ENCODE peak calls at places on chromosomes 6 and 20, in five cellular contexts. M is psoas muscle, K is neural crest cell, C is SK-N-SH, Y is upper lobe of right lung. N is an unnamed sample.
A peak's percentile ranks its signal among the peaks of the same experiment; 100 is the strongest.

GRCh38 chr6:122620902-122621301 is 10.7 kb downstream of the PKIB start:
- DNase-seq in C (no peak), M (no peak), K (no peak), Y (no peak), N (no peak)

GRCh38 chr6:157235600-157236039 is 87.7 kb downstream of the TMEM242 start:
- DNase-seq in C (no peak), Y (no peak), M (peak; percentile 83), K (peak; percentile 46), N (peak; percentile 64)

GRCh38 chr6:142838821-142839685 is 105.9 kb downstream of the HIVEP2 start:
- DNase-seq in C (no peak), M (no peak), K (no peak), Y (no peak), N (no peak)

GRCh38 chr20:20548527-20549266 is 163.7 kb downstream of the RALGAPA2 start:
- DNase-seq in Y (no peak), M (no peak), C (no peak), K (no peak), N (no peak)

GRCh38 chr6:5181494-5182287 is 79.1 kb downstream of the LYRM4 start:
- DNase-seq in C (no peak), K (no peak), Y (no peak), M (no peak), N (no peak)

GRCh38 chr20:22575087-22575721 is 9.2 kb downstream of the FOXA2 start:
- DNase-seq in M (no peak), K (no peak), Y (no peak), C (no peak), N (no peak)

GRCh38 chr6:43122146-43122545 is 46.0 kb downstream of the PTK7 start:
- DNase-seq in K (no peak), M (no peak), C (no peak), Y (no peak), N (no peak)

GRCh38 chr6:131058236-131058635 is 4.8 kb downstream of the EPB41L2 start:
- DNase-seq in C (no peak), M (no peak), Y (no peak), K (no peak), N (no peak)

GRCh38 chr6:57221191-57221935 is 744 bp downstream of the RAB23 start:
- DNase-seq in C (peak; percentile 84), Y (peak; percentile 78), M (peak; percentile 82), K (peak; percentile 55), N (peak; percentile 76)

GRCh38 chr6:57215260-57215659 is 6.8 kb downstream of the RAB23 start:
- DNase-seq in K (no peak), M (no peak), C (no peak), Y (no peak), N (no peak)

GRCh38 chr6:57217270-57217669 is 4.8 kb downstream of the RAB23 start:
- DNase-seq in K (no peak), M (no peak), C (no peak), Y (no peak), N (no peak)

GRCh38 chr6:57220083-57220703 is 1.9 kb downstream of the RAB23 start:
- DNase-seq in M (no peak), K (no peak), Y (no peak), C (no peak), N (no peak)

DNA sequence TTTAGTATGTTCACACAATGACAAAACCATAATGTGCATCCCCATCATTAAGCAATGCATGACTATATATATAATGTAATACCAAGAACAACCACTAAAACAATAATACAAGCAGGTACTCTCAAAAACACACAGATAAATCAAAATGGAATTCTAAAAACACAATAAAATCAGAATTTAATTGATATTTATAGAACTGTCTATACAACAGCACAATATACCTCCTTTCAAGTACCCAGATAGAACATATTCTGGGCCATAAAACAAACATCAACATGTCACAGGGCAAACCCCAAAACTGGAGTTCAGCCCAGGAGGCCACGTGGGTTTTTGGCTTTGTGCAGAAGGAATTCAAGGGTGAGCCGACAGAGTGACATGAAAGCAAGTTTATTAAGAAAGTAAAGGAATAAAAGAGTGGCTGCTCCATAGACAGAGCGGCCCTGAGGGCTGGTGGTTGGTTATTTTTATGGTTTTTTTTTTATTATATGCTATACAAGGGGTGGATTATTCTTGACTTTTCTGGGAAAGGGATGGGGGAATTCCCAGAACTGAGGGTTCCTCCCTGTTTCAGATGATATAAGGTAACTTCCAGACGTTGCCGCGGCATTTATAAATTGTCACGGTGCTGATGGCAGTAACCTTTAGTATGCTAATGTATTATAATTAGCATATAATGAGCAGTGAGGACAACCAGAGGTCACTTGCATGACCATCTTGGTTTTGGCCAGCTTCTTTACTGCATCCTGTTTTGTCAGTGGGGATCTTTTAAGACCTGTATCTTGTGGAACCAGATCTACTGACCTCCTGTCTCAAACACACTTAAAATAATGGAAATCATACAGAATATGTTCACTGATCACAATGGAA is 5.6 kb downstream of the RAB23 start:
- DNase-seq in C (no peak), M (no peak), Y (no peak), K (no peak), N (no peak)
- TF ChIP-seq CTCF in C (peak; percentile 30), M (no peak), Y (no peak), K (peak; percentile 38), N (peak; percentile 51)

DNA sequence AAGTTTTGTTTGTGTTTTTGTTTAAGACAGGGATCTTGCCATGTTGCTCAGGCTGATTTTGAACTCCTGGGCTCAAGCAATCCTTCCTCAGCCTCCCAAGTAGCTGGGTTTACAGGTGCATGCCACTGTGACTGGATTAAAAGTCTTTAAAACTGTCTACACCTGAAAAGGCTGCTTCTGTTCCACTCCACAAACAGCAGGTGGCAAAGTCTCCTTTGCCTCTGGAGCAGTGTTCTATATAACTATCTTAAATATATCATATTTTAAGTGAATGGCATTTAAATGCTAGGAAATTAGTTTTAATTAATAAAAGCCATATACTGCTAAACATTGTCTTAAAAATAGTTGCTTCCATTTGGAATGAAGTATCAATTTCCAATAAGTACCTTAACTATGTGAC is 89.2 kb upstream of the BCLAF1 start:
- DNase-seq in M (no peak), Y (no peak), K (no peak), C (no peak), N (no peak)
- TF ChIP-seq CTCF in M (no peak), Y (no peak), K (no peak), C (peak; percentile 23), N (no peak)

GRCh38 chr6:155340464-155341129 is 26.3 kb upstream of the TFB1M start:
- DNase-seq in M (no peak), C (no peak), K (no peak), Y (no peak), N (peak; percentile 33)
- TF ChIP-seq CTCF in M (no peak), C (peak; percentile 19), K (no peak), Y (no peak), N (no peak)

GRCh38 chr6:55964136-55964535 is 88.7 kb upstream of the BMP5 start:
- DNase-seq in Y (no peak), C (no peak), M (no peak), K (no peak), N (no peak)

GRCh38 chr6:55960344-55960743 is 85.0 kb upstream of the BMP5 start:
- DNase-seq in M (no peak), K (no peak), C (no peak), Y (no peak), N (no peak)

GRCh38 chr6:55957961-55958422 is 82.6 kb upstream of the BMP5 start:
- DNase-seq in M (no peak), C (no peak), Y (no peak), K (no peak), N (no peak)

GRCh38 chr6:55958790-55959189 is 83.4 kb upstream of the BMP5 start:
- DNase-seq in C (peak; percentile 17), M (no peak), K (no peak), Y (no peak), N (no peak)

DNA sequence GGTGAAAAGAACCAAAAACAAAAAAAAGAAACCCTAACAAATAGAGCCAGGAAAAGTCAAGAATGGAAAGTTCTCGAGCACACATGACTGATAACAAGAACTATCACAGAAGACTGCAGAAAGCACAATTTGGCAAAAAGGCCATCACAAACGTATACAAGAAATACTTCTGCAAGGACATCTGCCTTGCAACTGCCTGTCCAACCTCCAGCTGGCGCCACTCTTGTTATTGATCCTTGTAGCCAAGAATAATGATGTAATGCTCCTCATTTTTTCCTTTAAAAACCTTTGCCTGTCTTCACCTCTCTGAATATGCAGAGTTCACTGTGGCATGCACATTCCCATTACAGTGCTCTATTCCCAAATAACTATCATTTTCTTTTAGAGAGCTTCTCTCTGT is 87.9 kb upstream of the BMP5 start:
- DNase-seq in K (no peak), Y (no peak), M (no peak), C (no peak), N (no peak)
- TF ChIP-seq CTCF in K (peak; percentile 49), Y (no peak), M (no peak), C (peak; percentile 23), N (peak; percentile 51)

DNA sequence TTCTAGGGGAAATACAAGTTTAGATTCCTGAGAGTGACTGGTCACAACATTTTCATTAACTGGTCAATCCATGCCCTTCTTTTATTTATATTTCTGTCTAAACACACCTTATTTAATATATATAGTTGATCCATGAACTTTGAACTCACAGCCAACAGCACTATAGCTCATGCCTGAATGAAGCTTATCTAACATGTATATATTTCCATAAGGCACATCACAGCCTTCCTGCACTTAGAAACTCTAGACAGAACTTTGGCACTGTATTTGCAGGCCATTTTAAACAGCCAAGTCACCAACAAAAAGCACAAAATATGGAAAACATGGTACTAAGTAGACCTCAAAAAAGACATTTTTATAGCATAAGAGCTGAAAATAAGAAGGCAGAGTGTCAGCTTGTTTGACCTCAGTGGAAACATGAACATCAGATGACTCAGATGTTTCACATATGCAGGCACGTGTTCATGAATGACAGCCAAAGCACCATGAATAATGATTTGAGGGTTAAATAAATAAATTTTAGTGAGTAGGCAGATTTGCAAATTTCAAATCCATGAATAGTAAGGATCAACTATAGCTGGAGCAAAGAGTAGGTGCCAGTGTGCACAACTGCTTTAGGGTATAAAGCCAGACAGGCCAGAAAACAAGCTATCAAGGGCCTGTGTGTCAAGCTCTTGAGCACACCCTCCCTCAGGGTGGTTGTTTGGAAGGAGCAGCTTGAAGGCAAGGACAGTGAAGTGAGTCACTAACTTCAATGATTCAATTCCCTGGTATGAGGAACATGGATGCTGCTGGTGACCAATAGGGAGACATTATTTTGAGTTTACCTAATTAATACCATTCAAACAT is 88.9 kb upstream of the NT5E start:
- DNase-seq in M (no peak), C (no peak), K (no peak), Y (no peak), N (no peak)
- TF ChIP-seq CTCF in M (no peak), C (no peak), K (no peak), Y (no peak), N (no peak)

GRCh38 chr20:49207071-49207470 is 12.1 kb upstream of the DDX27 start:
- DNase-seq in K (no peak), C (no peak), M (no peak), Y (no peak), N (no peak)
- TF ChIP-seq CTCF in K (no peak), C (peak; percentile 20), M (no peak), Y (no peak), N (no peak)

GRCh38 chr6:38739532-38739931 is 24.4 kb downstream of the DNAH8 start:
- DNase-seq in K (no peak), Y (no peak), M (no peak), C (no peak), N (no peak)
- TF ChIP-seq CTCF in K (peak; percentile 65), Y (peak; percentile 37), M (peak; percentile 14), C (peak; percentile 51), N (peak; percentile 60)